ENCODE peak calls at places on chromosomes 12 and 14, in eight cellular contexts. One of them, this sample, is unnamed.

GRCh38 chr12:104628338-104629135 is 171.8 kb downstream of the CHST11 start:
- DNase-seq in NCI-H2171: no peak
- DNase-seq in activated CD4-positive, CD25-positive, alpha-beta regulatory T cell: no peak
- DNase-seq in NCI-H510A treated with DMSO at 0.1 percent for 48 hours: no peak
- DNase-seq in H54: no peak
- DNase-seq in WTC11: no peak
- DNase-seq in AG04449: no peak
- DNase-seq in activated effector memory CD4-positive, alpha-beta T cell treated with Interleukin-2 at 50 U/mL for 16 hours: no peak
- DNase-seq in this sample: no peak

GRCh38 chr14:87888136-87888999 is 104.6 kb downstream of the GALC start:
- DNase-seq in activated effector memory CD4-positive, alpha-beta T cell treated with Interleukin-2 at 50 U/mL for 16 hours: no peak
- DNase-seq in NCI-H2171: no peak
- DNase-seq in AG04449: no peak
- DNase-seq in H54: no peak
- DNase-seq in NCI-H510A treated with DMSO at 0.1 percent for 48 hours: no peak
- DNase-seq in activated CD4-positive, CD25-positive, alpha-beta regulatory T cell: no peak
- DNase-seq in WTC11: peak; percentile 84
- DNase-seq in this sample: peak; percentile 59

GRCh38 chr12:20627001-20627588 is 68.0 kb upstream of the SLCO1C1 start:
- DNase-seq in NCI-H510A treated with DMSO at 0.1 percent for 48 hours: no peak
- DNase-seq in WTC11: no peak
- DNase-seq in activated CD4-positive, CD25-positive, alpha-beta regulatory T cell: no peak
- DNase-seq in activated effector memory CD4-positive, alpha-beta T cell treated with Interleukin-2 at 50 U/mL for 16 hours: no peak
- DNase-seq in H54: no peak
- DNase-seq in AG04449: no peak
- DNase-seq in NCI-H2171: no peak
- DNase-seq in this sample: no peak

GRCh38 chr12:104060791-104061190 is 3.5 kb upstream of the HCFC2 start:
- DNase-seq in NCI-H510A treated with DMSO at 0.1 percent for 48 hours: no peak
- DNase-seq in AG04449: no peak
- DNase-seq in NCI-H2171: no peak
- DNase-seq in activated CD4-positive, CD25-positive, alpha-beta regulatory T cell: no peak
- DNase-seq in H54: no peak
- DNase-seq in WTC11: no peak
- DNase-seq in activated effector memory CD4-positive, alpha-beta T cell treated with Interleukin-2 at 50 U/mL for 16 hours: no peak
- DNase-seq in this sample: no peak

GRCh38 chr12:49880756-49881390 is 22.8 kb downstream of the FAIM2 start:
- DNase-seq in NCI-H510A treated with DMSO at 0.1 percent for 48 hours: no peak
- DNase-seq in activated effector memory CD4-positive, alpha-beta T cell treated with Interleukin-2 at 50 U/mL for 16 hours: no peak
- DNase-seq in H54: no peak
- DNase-seq in NCI-H2171: no peak
- DNase-seq in AG04449: no peak
- DNase-seq in activated CD4-positive, CD25-positive, alpha-beta regulatory T cell: no peak
- DNase-seq in WTC11: no peak
- DNase-seq in this sample: no peak

GRCh38 chr12:47721431-47721973 is 3.8 kb downstream of the ENDOU start:
- DNase-seq in activated CD4-positive, CD25-positive, alpha-beta regulatory T cell: no peak
- DNase-seq in AG04449: no peak
- DNase-seq in H54: no peak
- DNase-seq in WTC11: no peak
- DNase-seq in NCI-H2171: no peak
- DNase-seq in activated effector memory CD4-positive, alpha-beta T cell treated with Interleukin-2 at 50 U/mL for 16 hours: no peak
- DNase-seq in NCI-H510A treated with DMSO at 0.1 percent for 48 hours: no peak
- DNase-seq in this sample: no peak

GRCh38 chr14:75258079-75258802 is 20.4 kb upstream of the FOS start:
- DNase-seq in H54: no peak
- DNase-seq in activated CD4-positive, CD25-positive, alpha-beta regulatory T cell: no peak
- DNase-seq in NCI-H2171: no peak
- DNase-seq in WTC11: no peak
- DNase-seq in AG04449: no peak
- DNase-seq in activated effector memory CD4-positive, alpha-beta T cell treated with Interleukin-2 at 50 U/mL for 16 hours: no peak
- DNase-seq in NCI-H510A treated with DMSO at 0.1 percent for 48 hours: no peak
- DNase-seq in this sample: no peak

GRCh38 chr12:109968032-109968420 is 28.1 kb downstream of the GIT2 start:
- DNase-seq in AG04449: no peak
- DNase-seq in NCI-H510A treated with DMSO at 0.1 percent for 48 hours: no peak
- DNase-seq in activated CD4-positive, CD25-positive, alpha-beta regulatory T cell: no peak
- DNase-seq in H54: no peak
- DNase-seq in WTC11: no peak
- DNase-seq in activated effector memory CD4-positive, alpha-beta T cell treated with Interleukin-2 at 50 U/mL for 16 hours: no peak
- DNase-seq in NCI-H2171: no peak
- DNase-seq in this sample: no peak

GRCh38 chr14:78637489-78637888 is 467.3 kb downstream of the NRXN3 start:
- DNase-seq in H54: no peak
- DNase-seq in WTC11: no peak
- DNase-seq in AG04449: no peak
- DNase-seq in activated CD4-positive, CD25-positive, alpha-beta regulatory T cell: no peak
- DNase-seq in NCI-H510A treated with DMSO at 0.1 percent for 48 hours: no peak
- DNase-seq in activated effector memory CD4-positive, alpha-beta T cell treated with Interleukin-2 at 50 U/mL for 16 hours: no peak
- DNase-seq in NCI-H2171: no peak
- DNase-seq in this sample: no peak

GRCh38 chr14:91753501-91754128 is 21.7 kb upstream of the CATSPERB start:
- DNase-seq in AG04449: no peak
- DNase-seq in H54: no peak
- DNase-seq in NCI-H510A treated with DMSO at 0.1 percent for 48 hours: no peak
- DNase-seq in NCI-H2171: no peak
- DNase-seq in activated CD4-positive, CD25-positive, alpha-beta regulatory T cell: no peak
- DNase-seq in activated effector memory CD4-positive, alpha-beta T cell treated with Interleukin-2 at 50 U/mL for 16 hours: no peak
- DNase-seq in WTC11: no peak
- DNase-seq in this sample: no peak

GRCh38 chr12:95763809-95764253 is 26.7 kb downstream of the NTN4 start:
- DNase-seq in AG04449: peak; percentile 55
- DNase-seq in activated effector memory CD4-positive, alpha-beta T cell treated with Interleukin-2 at 50 U/mL for 16 hours: no peak
- DNase-seq in H54: peak; percentile 65
- DNase-seq in activated CD4-positive, CD25-positive, alpha-beta regulatory T cell: no peak
- DNase-seq in NCI-H510A treated with DMSO at 0.1 percent for 48 hours: peak; percentile 66
- DNase-seq in WTC11: no peak
- DNase-seq in NCI-H2171: no peak
- DNase-seq in this sample: no peak

GRCh38 chr12:116099664-116100432 is 177.6 kb downstream of the MED13L start:
- DNase-seq in WTC11: no peak
- DNase-seq in H54: no peak
- DNase-seq in NCI-H510A treated with DMSO at 0.1 percent for 48 hours: peak; percentile 32
- DNase-seq in activated CD4-positive, CD25-positive, alpha-beta regulatory T cell: no peak
- DNase-seq in activated effector memory CD4-positive, alpha-beta T cell treated with Interleukin-2 at 50 U/mL for 16 hours: no peak
- DNase-seq in NCI-H2171: no peak
- DNase-seq in AG04449: no peak
- DNase-seq in this sample: no peak